ENCODE peak calls at places on chromosomes 1 and 21, in seven cellular contexts. One of them, this sample, is unnamed.

GRCh38 chr1:84772428-84772943 is 82.2 kb upstream of the SSX2IP start:
- DNase-seq in CD8-positive, alpha-beta T cell: peak; percentile 85
- DNase-seq in pancreas: peak; percentile 83
- DNase-seq in heart left ventricle: peak; percentile 79
- DNase-seq in tibial artery: peak; percentile 65
- DNase-seq in GM12865: peak; percentile 79
- DNase-seq in kidney: peak; percentile 86
- DNase-seq in this sample: peak; percentile 70

GRCh38 chr1:245969274-245969673 is 537.8 kb downstream of the SMYD3 start:
- DNase-seq in CD8-positive, alpha-beta T cell: no peak
- DNase-seq in pancreas: no peak
- DNase-seq in heart left ventricle: no peak
- DNase-seq in tibial artery: no peak
- DNase-seq in GM12865: no peak
- DNase-seq in kidney: no peak
- DNase-seq in this sample: no peak

GRCh38 chr21:44583800-44584147 is 3.4 kb upstream of the KRTAP10-5 start:
- DNase-seq in CD8-positive, alpha-beta T cell: no peak
- DNase-seq in pancreas: no peak
- DNase-seq in heart left ventricle: no peak
- DNase-seq in tibial artery: no peak
- DNase-seq in GM12865: peak; percentile 17
- DNase-seq in kidney: no peak
- DNase-seq in this sample: no peak

GRCh38 chr1:182229907-182230522 is 161.6 kb downstream of the GLUL start:
- DNase-seq in CD8-positive, alpha-beta T cell: no peak
- DNase-seq in pancreas: no peak
- DNase-seq in heart left ventricle: no peak
- DNase-seq in tibial artery: no peak
- DNase-seq in GM12865: no peak
- DNase-seq in kidney: no peak
- DNase-seq in this sample: no peak

GRCh38 chr1:85313888-85314696 is 37.7 kb upstream of the BCL10 start:
- DNase-seq in CD8-positive, alpha-beta T cell: no peak
- DNase-seq in pancreas: no peak
- DNase-seq in heart left ventricle: no peak
- DNase-seq in tibial artery: peak; percentile 38
- DNase-seq in GM12865: no peak
- DNase-seq in kidney: no peak
- DNase-seq in this sample: no peak

GRCh38 chr1:101996830-101997485 is at the start of gene OLFM3:
- DNase-seq in CD8-positive, alpha-beta T cell: no peak
- DNase-seq in pancreas: peak; percentile 18
- DNase-seq in heart left ventricle: no peak
- DNase-seq in tibial artery: no peak
- DNase-seq in GM12865: peak; percentile 5
- DNase-seq in kidney: no peak
- DNase-seq in this sample: no peak

GRCh38 chr1:30732277-30732996 is 9.1 kb upstream of the MATN1 start:
- DNase-seq in CD8-positive, alpha-beta T cell: no peak
- DNase-seq in pancreas: no peak
- DNase-seq in heart left ventricle: no peak
- DNase-seq in tibial artery: no peak
- DNase-seq in GM12865: peak; percentile 69
- DNase-seq in kidney: peak; percentile 68
- DNase-seq in this sample: no peak

GRCh38 chr1:22780696-22781095 is 70.1 kb downstream of the EPHB2 start:
- DNase-seq in CD8-positive, alpha-beta T cell: no peak
- DNase-seq in pancreas: no peak
- DNase-seq in heart left ventricle: no peak
- DNase-seq in tibial artery: no peak
- DNase-seq in GM12865: peak; percentile 30
- DNase-seq in kidney: no peak
- DNase-seq in this sample: no peak

GRCh38 chr1:183893561-183894289 is 88.8 kb downstream of the RGL1 start:
- DNase-seq in CD8-positive, alpha-beta T cell: no peak
- DNase-seq in pancreas: no peak
- DNase-seq in heart left ventricle: no peak
- DNase-seq in tibial artery: no peak
- DNase-seq in GM12865: no peak
- DNase-seq in kidney: no peak
- DNase-seq in this sample: no peak

GRCh38 chr1:10813801-10814200 is 17.4 kb upstream of the CASZ1 start:
- DNase-seq in CD8-positive, alpha-beta T cell: no peak
- DNase-seq in pancreas: no peak
- DNase-seq in heart left ventricle: no peak
- DNase-seq in tibial artery: no peak
- DNase-seq in GM12865: no peak
- DNase-seq in kidney: peak; percentile 52
- DNase-seq in this sample: no peak

GRCh38 chr21:32519945-32520884 is 65.1 kb downstream of the TCP10L start:
- DNase-seq in CD8-positive, alpha-beta T cell: no peak
- DNase-seq in pancreas: no peak
- DNase-seq in heart left ventricle: no peak
- DNase-seq in tibial artery: no peak
- DNase-seq in GM12865: no peak
- DNase-seq in kidney: no peak
- DNase-seq in this sample: no peak

GRCh38 chr1:77831566-77831965 is 52.1 kb downstream of the MIGA1 start:
- DNase-seq in CD8-positive, alpha-beta T cell: no peak
- DNase-seq in pancreas: no peak
- DNase-seq in heart left ventricle: no peak
- DNase-seq in tibial artery: no peak
- DNase-seq in GM12865: no peak
- DNase-seq in kidney: no peak
- DNase-seq in this sample: no peak

GRCh38 chr1:179164494-179164893 is 65.0 kb downstream of the ABL2 start:
- DNase-seq in CD8-positive, alpha-beta T cell: no peak
- DNase-seq in pancreas: no peak
- DNase-seq in heart left ventricle: no peak
- DNase-seq in tibial artery: no peak
- DNase-seq in GM12865: no peak
- DNase-seq in kidney: no peak
- DNase-seq in this sample: no peak

GRCh38 chr1:92882817-92883216 is 51.0 kb downstream of the RPL5 start:
- DNase-seq in CD8-positive, alpha-beta T cell: peak; percentile 41
- DNase-seq in pancreas: no peak
- DNase-seq in heart left ventricle: no peak
- DNase-seq in tibial artery: no peak
- DNase-seq in GM12865: peak; percentile 32
- DNase-seq in kidney: no peak
- DNase-seq in this sample: no peak

GRCh38 chr21:39004776-39005605 is 178.3 kb downstream of the PSMG1 start:
- DNase-seq in CD8-positive, alpha-beta T cell: no peak
- DNase-seq in pancreas: no peak
- DNase-seq in heart left ventricle: peak; percentile 84
- DNase-seq in tibial artery: peak; percentile 73
- DNase-seq in GM12865: no peak
- DNase-seq in kidney: peak; percentile 90
- DNase-seq in this sample: no peak

GRCh38 chr21:44421901-44422840 is 33.1 kb upstream of the LRRC3 start:
- DNase-seq in CD8-positive, alpha-beta T cell: no peak
- DNase-seq in pancreas: no peak
- DNase-seq in heart left ventricle: peak; percentile 40
- DNase-seq in tibial artery: peak; percentile 11
- DNase-seq in GM12865: no peak
- DNase-seq in kidney: peak; percentile 42
- DNase-seq in this sample: no peak

GRCh38 chr1:30325999-30326398 is 397.4 kb downstream of the MATN1 start:
- DNase-seq in CD8-positive, alpha-beta T cell: no peak
- DNase-seq in pancreas: no peak
- DNase-seq in heart left ventricle: no peak
- DNase-seq in tibial artery: no peak
- DNase-seq in GM12865: no peak
- DNase-seq in kidney: peak; percentile 40
- DNase-seq in this sample: no peak

GRCh38 chr1:171754381-171754705 is 12.5 kb upstream of the VAMP4 start:
- DNase-seq in CD8-positive, alpha-beta T cell: no peak
- DNase-seq in pancreas: no peak
- DNase-seq in heart left ventricle: no peak
- DNase-seq in tibial artery: no peak
- DNase-seq in GM12865: no peak
- DNase-seq in kidney: no peak
- DNase-seq in this sample: no peak

GRCh38 chr1:197921235-197922069 is 4.3 kb downstream of the LHX9 start:
- DNase-seq in CD8-positive, alpha-beta T cell: no peak
- DNase-seq in pancreas: no peak
- DNase-seq in heart left ventricle: no peak
- DNase-seq in tibial artery: no peak
- DNase-seq in GM12865: no peak
- DNase-seq in kidney: no peak
- DNase-seq in this sample: no peak

GRCh38 chr1:91697322-91698260 is 188.4 kb downstream of the TGFBR3 start:
- DNase-seq in CD8-positive, alpha-beta T cell: peak; percentile 17
- DNase-seq in pancreas: no peak
- DNase-seq in heart left ventricle: no peak
- DNase-seq in tibial artery: no peak
- DNase-seq in GM12865: peak; percentile 56
- DNase-seq in kidney: no peak
- DNase-seq in this sample: no peak

DNA sequence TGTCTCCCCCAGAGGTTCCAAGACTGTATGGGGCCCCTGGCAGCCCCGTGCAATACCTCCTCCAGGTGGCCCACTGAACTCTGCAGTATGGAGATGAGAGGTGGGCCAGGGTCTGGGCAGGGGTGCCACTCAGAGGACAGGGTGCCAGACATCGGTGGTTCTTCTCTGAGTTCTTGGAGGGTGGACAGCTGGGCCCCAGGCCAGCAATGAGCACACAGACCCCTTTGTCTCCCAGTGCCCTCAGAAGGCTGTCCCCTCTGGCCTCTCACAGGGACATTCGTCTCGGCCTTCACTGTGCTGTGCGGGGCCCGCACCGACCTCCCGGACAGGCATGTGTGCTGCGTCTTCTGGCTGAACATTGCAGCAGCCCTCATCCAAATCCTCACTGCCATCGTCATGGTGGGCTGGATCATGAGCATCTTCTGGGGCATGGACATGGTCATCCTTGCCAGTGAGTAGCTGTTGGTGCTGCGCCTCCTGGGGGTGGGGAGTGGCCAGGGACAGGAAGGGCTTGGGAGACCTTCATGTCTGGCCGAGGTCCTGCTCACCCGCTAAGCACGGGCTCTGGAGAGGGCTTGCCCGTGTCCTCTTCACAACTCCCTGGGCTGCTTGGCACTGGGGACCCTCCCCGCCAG is 48.1 kb downstream of the STUM start:
- DNase-seq in CD8-positive, alpha-beta T cell: no peak
- DNase-seq in pancreas: no peak
- DNase-seq in heart left ventricle: no peak
- DNase-seq in tibial artery: peak; percentile 6
- DNase-seq in GM12865: no peak
- DNase-seq in kidney: no peak
- DNase-seq in this sample: no peak
- TF ChIP-seq CTCF in CD8-positive, alpha-beta T cell: no peak
- TF ChIP-seq CTCF in pancreas: no peak
- TF ChIP-seq CTCF in heart left ventricle: no peak
- TF ChIP-seq CTCF in tibial artery: no peak
- TF ChIP-seq CTCF in GM12865: no peak
- TF ChIP-seq CTCF in kidney: no peak
- TF ChIP-seq CTCF in this sample: no peak

GRCh38 chr1:201754353-201754752 is 74.6 kb upstream of the IPO9 start:
- DNase-seq in CD8-positive, alpha-beta T cell: no peak
- DNase-seq in pancreas: no peak
- DNase-seq in heart left ventricle: no peak
- DNase-seq in tibial artery: no peak
- DNase-seq in GM12865: no peak
- DNase-seq in kidney: no peak
- DNase-seq in this sample: no peak

GRCh38 chr1:201752333-201752732 is 76.6 kb upstream of the IPO9 start:
- DNase-seq in CD8-positive, alpha-beta T cell: no peak
- DNase-seq in pancreas: no peak
- DNase-seq in heart left ventricle: no peak
- DNase-seq in tibial artery: no peak
- DNase-seq in GM12865: no peak
- DNase-seq in kidney: no peak
- DNase-seq in this sample: no peak

GRCh38 chr1:201751872-201752271 is 77.1 kb upstream of the IPO9 start:
- DNase-seq in CD8-positive, alpha-beta T cell: no peak
- DNase-seq in pancreas: no peak
- DNase-seq in heart left ventricle: no peak
- DNase-seq in tibial artery: no peak
- DNase-seq in GM12865: no peak
- DNase-seq in kidney: no peak
- DNase-seq in this sample: no peak

GRCh38 chr1:201755200-201755599 is 73.8 kb upstream of the IPO9 start:
- DNase-seq in CD8-positive, alpha-beta T cell: no peak
- DNase-seq in pancreas: no peak
- DNase-seq in heart left ventricle: no peak
- DNase-seq in tibial artery: no peak
- DNase-seq in GM12865: no peak
- DNase-seq in kidney: no peak
- DNase-seq in this sample: no peak

DNA sequence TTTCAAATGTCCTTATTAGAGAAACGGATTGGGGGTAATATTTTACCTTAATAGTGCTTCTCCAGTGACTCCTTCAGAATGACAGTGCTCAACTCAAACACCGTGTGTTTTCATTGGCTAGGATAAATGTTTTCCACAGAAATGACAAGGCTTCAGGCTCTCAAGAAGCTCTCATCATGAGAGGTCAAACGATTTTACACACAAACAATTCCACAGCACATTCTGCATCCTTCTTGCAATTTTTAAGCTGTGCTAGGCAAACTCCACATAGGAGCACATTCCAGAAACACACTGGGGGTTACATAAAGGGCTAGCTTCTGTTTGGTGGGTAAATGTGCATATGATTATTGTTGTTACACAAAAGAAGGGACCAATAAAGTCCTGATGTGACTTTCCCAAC is 75.5 kb upstream of the IPO9 start:
- DNase-seq in CD8-positive, alpha-beta T cell: no peak
- DNase-seq in pancreas: no peak
- DNase-seq in heart left ventricle: no peak
- DNase-seq in tibial artery: no peak
- DNase-seq in GM12865: no peak
- DNase-seq in kidney: no peak
- DNase-seq in this sample: no peak
- H3K4me3 ChIP-seq in CD8-positive, alpha-beta T cell: no peak overlapping the region
- H3K4me3 ChIP-seq in pancreas: no peak overlapping the region
- H3K4me3 ChIP-seq in heart left ventricle: no peak overlapping the region
- H3K4me3 ChIP-seq in tibial artery: no peak overlapping the region
- H3K4me3 ChIP-seq in GM12865: no peak overlapping the region
- H3K4me3 ChIP-seq in kidney: no peak overlapping the region
- H3K4me3 ChIP-seq in this sample: no peak overlapping the region

DNA sequence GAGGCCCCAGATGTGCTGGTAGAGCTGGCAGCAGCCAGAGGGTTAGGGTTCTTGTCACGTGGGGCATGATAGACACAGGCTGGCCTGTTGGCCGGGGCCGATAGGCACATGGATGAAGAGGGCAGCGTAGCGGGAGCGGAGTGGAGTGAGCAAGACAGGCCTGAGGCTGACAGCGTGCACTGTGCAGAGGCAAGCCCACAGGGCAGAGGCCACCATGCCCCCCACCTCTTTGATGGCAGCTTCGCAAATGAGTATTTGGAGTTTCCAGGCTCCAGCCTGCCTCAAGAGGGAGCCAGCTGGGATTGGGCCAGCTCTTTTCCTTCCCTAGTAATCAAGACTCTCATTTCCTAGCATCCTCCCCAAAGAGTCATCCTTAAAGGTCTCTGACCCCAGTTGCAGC is 43.5 kb downstream of the TMCC2 start:
- DNase-seq in CD8-positive, alpha-beta T cell: no peak
- DNase-seq in pancreas: peak; percentile 26
- DNase-seq in heart left ventricle: no peak
- DNase-seq in tibial artery: no peak
- DNase-seq in GM12865: no peak
- DNase-seq in kidney: peak; percentile 80
- DNase-seq in this sample: peak; percentile 69
- TF ChIP-seq CTCF in CD8-positive, alpha-beta T cell: no peak
- TF ChIP-seq CTCF in pancreas: no peak
- TF ChIP-seq CTCF in heart left ventricle: no peak
- TF ChIP-seq CTCF in tibial artery: no peak
- TF ChIP-seq CTCF in GM12865: no peak
- TF ChIP-seq CTCF in kidney: no peak
- TF ChIP-seq CTCF in this sample: no peak

GRCh38 chr1:226407497-226408284 is at the start of gene PARP1:
- DNase-seq in CD8-positive, alpha-beta T cell: peak; percentile 85
- DNase-seq in pancreas: peak; percentile 90
- DNase-seq in heart left ventricle: peak; percentile 94
- DNase-seq in tibial artery: peak; percentile 92
- DNase-seq in GM12865: peak; percentile 96
- DNase-seq in kidney: peak; percentile 97
- DNase-seq in this sample: peak; percentile 90
- H3K4me3 ChIP-seq in CD8-positive, alpha-beta T cell: peak within 1 kb of the TSS; percentile 92
- H3K4me3 ChIP-seq in pancreas: peak within 1 kb of the TSS; percentile 85
- H3K4me3 ChIP-seq in heart left ventricle: peak within 1 kb of the TSS; percentile 85
- H3K4me3 ChIP-seq in tibial artery: peak within 1 kb of the TSS; percentile 77
- H3K4me3 ChIP-seq in GM12865: peak within 1 kb of the TSS; percentile 94
- H3K4me3 ChIP-seq in kidney: peak within 1 kb of the TSS; percentile 75
- H3K4me3 ChIP-seq in this sample: peak within 1 kb of the TSS; percentile 91